ENCODE peak calls at places on chromosomes 12 and 14, in eight cellular contexts. C is heart right ventricle; B is SW 1271; T is NCI-H69; Y is activated naive CD4-positive, alpha-beta T cell; I is astrocyte of the hippocampus; J is activated CD8-positive, alpha-beta memory T cell treated with anti-CD3 and anti-CD28 coated beads for 48 hours; E is stimulated activated CD4-positive, alpha-beta T cell treated with anti-CD3 and anti-CD28 coated beads, TNF-alpha, amount 100 ng/mL, for 4 hours. R is an unnamed sample.

GRCh38 chr12:114729731-114730130 is 45.8 kb upstream of the TBX3 start:
- DNase-seq in C (no peak), B (no peak), T (no peak), Y (no peak), I (no peak), J (no peak), E (no peak), R (no peak)

GRCh38 chr12:122593910-122594309 is 66.9 kb downstream of the KNTC1 start:
- DNase-seq in C (no peak), B (no peak), T (no peak), Y (no peak), I (no peak), J (no peak), E (no peak), R (no peak)

GRCh38 chr12:92973614-92974013 is 44.5 kb upstream of the EEA1 start:
- DNase-seq in C (no peak), B (no peak), T (no peak), Y (no peak), I (peak), J (no peak), E (no peak), R (no peak)

GRCh38 chr12:126558810-126559209 is 1493.6 kb downstream of the AACS start:
- DNase-seq in C (no peak), B (no peak), T (peak), Y (no peak), I (no peak), J (no peak), E (no peak), R (no peak)

GRCh38 chr14:20798318-20798717 is 4.3 kb downstream of the RNASE1 start:
- DNase-seq in C (no peak), B (no peak), T (no peak), Y (no peak), I (no peak), J (no peak), E (no peak), R (no peak)

GRCh38 chr14:24432259-24433131 is 2.7 kb downstream of the KHNYN start:
- DNase-seq in C (no peak), B (no peak), T (no peak), Y (no peak), I (no peak), J (no peak), E (no peak), R (no peak)

GRCh38 chr14:101408077-101408831 is 153.0 kb upstream of the DIO3 start:
- DNase-seq in C (no peak), B (no peak), T (no peak), Y (no peak), I (peak), J (no peak), E (no peak), R (no peak)

GRCh38 chr14:68268719-68269118 is 449.1 kb downstream of the RAD51B start:
- DNase-seq in C (no peak), B (no peak), T (no peak), Y (no peak), I (peak), J (no peak), E (no peak), R (no peak)

GRCh38 chr12:116784238-116784612 is 46.1 kb downstream of the RNFT2 start:
- DNase-seq in C (no peak), B (no peak), T (no peak), Y (no peak), I (no peak), J (no peak), E (no peak), R (no peak)

GRCh38 chr12:75650989-75651695 is 139.7 kb upstream of the KRR1 start:
- DNase-seq in C (no peak), B (no peak), T (peak), Y (no peak), I (peak), J (no peak), E (no peak), R (no peak)

GRCh38 chr12:47026291-47026690 is 53.1 kb upstream of the PCED1B start:
- DNase-seq in C (no peak), B (no peak), T (no peak), Y (no peak), I (no peak), J (no peak), E (no peak), R (no peak)

GRCh38 chr14:32808574-32809098 is 130.0 kb upstream of the NPAS3 start:
- DNase-seq in C (no peak), B (no peak), T (peak), Y (no peak), I (peak), J (no peak), E (no peak), R (no peak)

R was measured in mesothelial cell of epicardium.